ENCODE peak calls at places on chromosome 3, in seven cellular contexts. G, M, I, A, W, P and D are unnamed samples.

GRCh38 chr3:172314616-172315015 is 133.6 kb downstream of the GHSR start:
- DNase-seq in A (no peak), W (no peak), G (no peak), M (no peak), I (no peak), P (no peak), D (no peak)

GRCh38 chr3:55059027-55059629 is 131.3 kb upstream of the LRTM1 start:
- DNase-seq in P (no peak), M (no peak), G (no peak), I (no peak), A (peak; percentile 33), W (no peak), D (peak; percentile 35)

GRCh38 chr3:79415351-79415750 is 352.4 kb downstream of the ROBO1 start:
- DNase-seq in M (no peak), A (no peak), P (no peak), G (no peak), W (no peak), I (no peak), D (no peak)

GRCh38 chr3:117837391-117837790 is 1127.8 kb downstream of the TUSC7 start:
- DNase-seq in P (no peak), W (no peak), G (no peak), A (no peak), M (no peak), I (no peak), D (no peak)

GRCh38 chr3:17800232-17800631 is 57.8 kb upstream of the TBC1D5 start:
- DNase-seq in I (peak; percentile 35), M (no peak), P (no peak), A (peak; percentile 44), W (no peak), G (no peak), D (peak; percentile 4)

GRCh38 chr3:38203690-38204089 is 38.4 kb downstream of the OXSR1 start:
- DNase-seq in M (no peak), A (no peak), P (peak; percentile 14), I (no peak), G (no peak), W (no peak), D (no peak)

GRCh38 chr3:32584660-32585059 is 14.0 kb upstream of the DYNC1LI1 start:
- DNase-seq in M (no peak), P (peak; percentile 51), A (no peak), W (no peak), G (no peak), I (peak; percentile 14), D (no peak)

GRCh38 chr3:98807011-98807410 is 43.9 kb downstream of the ST3GAL6 start:
- DNase-seq in A (peak; percentile 88), I (peak; percentile 78), G (no peak), M (no peak), P (no peak), W (no peak), D (no peak)

GRCh38 chr3:118811333-118811732 is 223.3 kb downstream of the IGSF11 start:
- DNase-seq in A (no peak), I (no peak), W (no peak), M (no peak), P (no peak), G (no peak), D (no peak)

GRCh38 chr3:10017636-10018292 is 8.5 kb upstream of the FANCD2 start:
- DNase-seq in G (no peak), I (peak; percentile 70), A (peak; percentile 29), P (no peak), W (no peak), M (no peak), D (peak; percentile 86)

GRCh38 chr3:130963878-130964277 is 62.7 kb downstream of the ASTE1 start:
- DNase-seq in I (peak; percentile 93), A (peak; percentile 97), G (peak; percentile 82), W (no peak), M (peak; percentile 73), P (peak; percentile 80), D (peak; percentile 92)

GRCh38 chr3:180040966-180041365 is 4.2 kb upstream of the PEX5L start:
- DNase-seq in W (no peak), M (no peak), G (no peak), P (no peak), I (no peak), A (peak; percentile 21), D (peak; percentile 14)

GRCh38 chr3:180036092-180036677 is 552 bp downstream of the PEX5L start:
- DNase-seq in G (no peak), A (no peak), P (peak; percentile 59), I (no peak), W (no peak), M (no peak), D (no peak)

DNA sequence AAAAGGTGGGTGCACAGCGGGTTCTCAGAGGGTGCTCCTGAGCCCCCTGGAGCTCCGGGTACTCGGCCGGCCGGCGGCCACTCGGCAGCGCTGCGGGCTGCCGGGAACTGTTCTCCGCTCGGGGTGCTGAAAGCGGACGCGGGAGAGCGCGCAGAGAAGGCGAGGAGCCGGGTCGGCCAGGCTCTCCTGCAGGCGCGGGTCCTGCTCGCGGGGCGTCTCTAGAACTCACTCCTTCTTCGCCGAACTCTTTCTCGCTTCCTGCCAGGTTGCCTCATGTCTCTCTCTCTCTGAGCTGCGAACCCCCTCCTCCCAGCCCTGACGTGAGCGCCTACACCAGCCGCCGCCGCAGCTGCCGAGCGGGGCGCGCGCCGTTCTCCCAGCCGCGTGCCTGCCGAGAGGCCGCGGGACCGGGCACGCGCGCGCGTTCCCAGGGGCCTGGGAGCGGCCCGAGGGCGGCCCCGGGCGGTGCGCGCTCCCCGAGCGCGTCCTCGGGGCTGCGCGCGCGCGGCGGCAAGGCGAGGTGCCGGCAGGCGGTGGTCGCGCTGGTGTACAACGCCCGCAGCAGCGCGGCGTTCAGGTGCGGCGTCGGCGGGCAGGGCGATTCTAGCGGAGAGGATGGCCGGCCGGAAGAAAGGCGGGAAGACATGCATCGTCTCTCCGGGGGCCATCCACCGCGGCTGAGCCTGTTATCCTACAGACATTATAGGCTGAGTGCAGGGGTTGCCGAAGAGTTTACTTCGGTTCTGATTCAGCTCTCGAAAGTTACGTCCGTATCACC is at the start of gene PEX5L:
- DNase-seq in G (no peak), W (peak; percentile 69), M (no peak), P (peak; percentile 87), I (peak; percentile 30), A (peak; percentile 17), D (peak; percentile 35)
- H3K4me3 ChIP-seq in G (peak within 1 kb of the TSS; percentile 58), W (peak within 1 kb of the TSS; percentile 29), M (no peak within 1 kb of the TSS), P (peak within 1 kb of the TSS; percentile 29), I (peak within 1 kb of the TSS; percentile 47), A (peak within 1 kb of the TSS; percentile 29), D (peak within 1 kb of the TSS; percentile 37)

GRCh38 chr3:124584552-124585391 is 145.5 kb upstream of the UMPS start:
- DNase-seq in A (peak; percentile 35), W (peak; percentile 93), P (peak; percentile 78), M (peak; percentile 38), I (peak; percentile 31), G (no peak), D (peak; percentile 28)

GRCh38 chr3:124588036-124588435 is 142.2 kb upstream of the UMPS start:
- DNase-seq in M (no peak), W (no peak), I (no peak), A (no peak), P (no peak), G (no peak), D (no peak)

GRCh38 chr3:124588794-124589193 is 141.5 kb upstream of the UMPS start:
- DNase-seq in W (no peak), G (no peak), A (no peak), M (no peak), P (no peak), I (no peak), D (no peak)

GRCh38 chr3:124586126-124587052 is 143.9 kb upstream of the UMPS start:
- DNase-seq in P (peak; percentile 91), W (no peak), A (no peak), I (no peak), M (no peak), G (no peak), D (no peak)

GRCh38 chr3:124587053-124587408 is 143.2 kb upstream of the UMPS start:
- DNase-seq in P (peak; percentile 92), G (no peak), I (peak; percentile 57), W (no peak), M (no peak), A (peak; percentile 54), D (peak; percentile 24)
- H3K4me3 ChIP-seq in P (no peak overlapping the region), G (no peak overlapping the region), I (no peak overlapping the region), W (no peak overlapping the region), M (no peak overlapping the region), A (no peak overlapping the region), D (no peak overlapping the region)

GRCh38 chr3:190101320-190102117 is 19.2 kb downstream of the P3H2 start:
- DNase-seq in I (peak; percentile 73), P (no peak), G (no peak), M (no peak), W (no peak), A (no peak), D (peak; percentile 61)
- H3K4me3 ChIP-seq in I (no peak overlapping the region), P (no peak overlapping the region), G (peak overlapping the region; percentile 41), M (no peak overlapping the region), W (peak overlapping the region; percentile 33), A (no peak overlapping the region), D (no peak overlapping the region)

GRCh38 chr3:16379838-16380237 is 114.8 kb downstream of the OXNAD1 start:
- DNase-seq in I (no peak), A (no peak), P (no peak), M (no peak), W (no peak), G (no peak), D (no peak)

GRCh38 chr3:16380421-16380820 is 115.4 kb downstream of the OXNAD1 start:
- DNase-seq in I (no peak), A (no peak), W (no peak), G (no peak), M (no peak), P (no peak), D (no peak)

GRCh38 chr3:16378415-16378814 is 113.4 kb downstream of the OXNAD1 start:
- DNase-seq in I (no peak), M (no peak), W (no peak), A (no peak), G (no peak), P (no peak), D (no peak)

GRCh38 chr3:16377847-16378302 is 112.9 kb downstream of the OXNAD1 start:
- DNase-seq in P (no peak), A (no peak), G (no peak), I (no peak), W (peak; percentile 60), M (no peak), D (no peak)

DNA sequence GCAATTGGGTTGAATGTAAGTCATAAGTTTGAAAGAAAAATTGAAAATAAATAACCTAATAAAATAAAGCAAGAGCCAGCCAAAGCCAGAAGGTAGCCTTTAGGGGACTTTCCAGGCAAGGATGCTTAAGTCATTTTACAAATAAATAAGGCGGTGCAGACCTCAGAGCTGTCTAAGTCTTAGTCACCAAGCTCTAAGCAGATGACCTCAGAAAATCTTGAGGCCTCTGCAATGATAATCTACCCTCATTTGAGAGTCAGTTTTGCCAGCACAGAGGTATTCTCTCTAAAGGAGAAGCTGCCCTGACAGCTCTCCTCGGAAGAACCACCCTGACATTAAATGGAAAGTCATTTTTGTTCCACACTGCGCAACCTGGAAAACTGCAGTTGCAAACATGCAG is 113.9 kb downstream of the OXNAD1 start:
- DNase-seq in A (peak; percentile 67), G (peak; percentile 68), P (no peak), I (peak; percentile 58), W (no peak), M (no peak), D (peak; percentile 73)
- H3K4me3 ChIP-seq in A (no peak overlapping the region), G (no peak overlapping the region), P (no peak overlapping the region), I (no peak overlapping the region), W (no peak overlapping the region), M (no peak overlapping the region), D (no peak overlapping the region)

GRCh38 chr3:46812237-46812791 is 50.9 kb downstream of the MYL3 start:
- DNase-seq in W (peak; percentile 90), A (peak; percentile 62), P (peak; percentile 90), M (no peak), I (peak; percentile 50), G (no peak), D (peak; percentile 50)
- H3K4me3 ChIP-seq in W (peak overlapping the region; percentile 47), A (peak overlapping the region; percentile 31), P (peak overlapping the region; percentile 13), M (no peak overlapping the region), I (peak overlapping the region; percentile 31), G (peak overlapping the region; percentile 38), D (no peak overlapping the region)